ENCODE peak calls at places on chromosome 20, in four cellular contexts. Z is PC-9, O is GM23248, J is SK-N-SH. G is an unnamed sample. For H3K9me2, the result is how much of the 10 kb centered on the place peaks cover.

GRCh38 chr20:48793776-48794175 is 34.0 kb downstream of the PREX1 start:
- DNase-seq in Z (no peak), J (no peak), O (no peak), G (no peak)

GRCh38 chr20:4187147-4187546 is 171.8 kb upstream of the RNF24 start:
- DNase-seq in J (no peak), Z (no peak), O (no peak), G (no peak)

GRCh38 chr20:50690562-50690978 is 772 bp downstream of the RIPOR3 start:
- DNase-seq in J (no peak), Z (no peak), O (no peak), G (no peak)

GRCh38 chr20:25038591-25039015 is 19.3 kb downstream of the ACSS1 start:
- DNase-seq in O (no peak), J (no peak), Z (no peak), G (no peak)

GRCh38 chr20:58040447-58041290 is 187.8 kb downstream of the ANKRD60 start:
- DNase-seq in Z (no peak), O (no peak), J (no peak), G (no peak)

GRCh38 chr20:3323398-3323797 is 84.1 kb downstream of the DNAAF9 start:
- DNase-seq in J (no peak), O (peak), Z (peak), G (no peak)

GRCh38 chr20:50734730-50735679 is 3.6 kb downstream of the PARD6B start:
- DNase-seq in O (no peak), Z (no peak), J (no peak), G (no peak)

GRCh38 chr20:8755340-8756118 is 313.4 kb upstream of the PLCB4 start:
- DNase-seq in J (no peak), O (no peak), Z (no peak), G (no peak)

GRCh38 chr20:21719592-21720214 is 14.2 kb downstream of the PAX1 start:
- DNase-seq in J (peak), Z (peak), O (peak), G (peak)

GRCh38 chr20:2109425-2110210 is 8.0 kb downstream of the STK35 start:
- DNase-seq in J (no peak), O (peak), Z (no peak), G (peak)

GRCh38 chr20:23456873-23457272 is 4.2 kb upstream of the CST11 start:
- DNase-seq in O (no peak), J (no peak), Z (no peak), G (no peak)

GRCh38 chr20:33024609-33025317 is 6.7 kb upstream of the BPIFB6 start:
- DNase-seq in Z (no peak), J (no peak), O (no peak), G (no peak)

GRCh38 chr20:6533321-6533720 is 234.2 kb upstream of the BMP2 start:
- DNase-seq in O (peak), J (no peak), Z (no peak), G (peak)

GRCh38 chr20:37351689-37352610 is 6.0 kb downstream of the SRC start:
- DNase-seq in O (no peak), Z (no peak), J (peak), G (no peak)

GRCh38 chr20:11013801-11014200 is 340.0 kb upstream of the JAG1 start:
- DNase-seq in O (no peak), Z (no peak), J (no peak), G (no peak)

GRCh38 chr20:2652724-2653510 is 485 bp downstream of the NOP56 start:
- DNase-seq in O (peak), Z (no peak), J (peak), G (peak)

GRCh38 chr20:14055127-14055742 is 59.9 kb downstream of the MACROD2 start:
- DNase-seq in O (peak), J (peak), Z (peak), G (peak)

GRCh38 chr20:14510341-14510740 is 172.9 kb upstream of the FLRT3 start:
- DNase-seq in J (no peak), Z (no peak), O (no peak), G (no peak)

GRCh38 chr20:50056951-50057403 is 56.0 kb downstream of the UBE2V1 start:
- DNase-seq in O (no peak), Z (no peak), J (no peak), G (no peak)

GRCh38 chr20:45972500-45973183 is 639 bp upstream of the ZNF335 start:
- DNase-seq in O (peak), Z (no peak), J (no peak), G (no peak)

GRCh38 chr20:64149141-64149540 is 15.1 kb upstream of the MYT1 start:
- DNase-seq in J (no peak), O (no peak), Z (no peak), G (no peak)
- H3K4me3 ChIP-seq in J (no peak), O (no peak), Z (no peak), G (no peak)

GRCh38 chr20:35881676-35882075 is 72.6 kb downstream of the SCAND1 start:
- DNase-seq in O (no peak), Z (no peak), J (no peak), G (no peak)
- H3K27ac ChIP-seq in O (peak), Z (peak), J (peak), G (no peak)

GRCh38 chr20:34644951-34645350 is 31.9 kb downstream of the PIGU start:
- DNase-seq in Z (no peak), J (no peak), O (no peak), G (no peak)

GRCh38 chr20:34643919-34644318 is 33.0 kb downstream of the PIGU start:
- DNase-seq in Z (no peak), J (no peak), O (peak), G (no peak)

GRCh38 chr20:34639755-34640222 is 37.1 kb downstream of the PIGU start:
- DNase-seq in Z (peak), O (no peak), J (no peak), G (peak)

GRCh38 chr20:34644345-34644744 is 32.5 kb downstream of the PIGU start:
- DNase-seq in Z (no peak), O (no peak), J (no peak), G (no peak)

GRCh38 chr20:34642009-34642408 is 34.9 kb downstream of the PIGU start:
- DNase-seq in J (no peak), Z (no peak), O (no peak), G (no peak)
- H3K9me2 ChIP-seq in J (under half), Z (under half), O (under half), G (under half)

DNA sequence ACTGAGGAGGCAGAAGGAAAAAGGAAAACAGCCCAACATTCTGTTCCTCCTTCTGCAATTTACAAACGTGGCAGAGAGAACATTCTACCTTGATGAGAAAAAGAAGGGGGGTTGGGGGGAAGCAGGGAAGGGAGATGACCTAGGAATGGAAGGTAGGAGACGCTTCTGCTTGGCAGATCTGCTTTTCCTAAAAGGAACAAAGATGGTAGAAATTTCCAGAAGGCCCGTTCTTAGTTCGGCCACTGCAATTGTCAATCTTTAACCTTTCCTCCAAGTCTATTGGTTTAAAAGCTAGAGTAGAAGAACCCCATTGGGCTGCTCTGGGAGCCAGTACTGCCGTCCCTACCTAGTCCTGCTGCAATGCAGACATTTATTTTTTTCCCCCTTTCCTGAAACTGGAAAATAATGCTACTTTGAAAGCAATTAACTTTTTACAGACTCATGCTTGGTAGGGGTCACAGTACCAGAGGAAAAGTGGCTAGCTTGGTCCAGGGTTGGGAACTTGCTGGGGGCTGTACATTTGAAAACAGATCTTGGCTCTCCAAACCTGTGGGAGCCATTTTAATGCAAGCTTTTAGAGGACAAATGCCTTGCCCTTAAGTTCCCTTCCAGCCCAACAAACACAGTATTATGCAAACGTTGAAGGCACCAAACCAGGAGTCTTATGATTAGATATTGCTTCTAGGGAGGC is 2.7 kb downstream of the ZMYND8 start:
- DNase-seq in O (peak), Z (no peak), J (no peak), G (no peak)
- H3K4me3 ChIP-seq in O (peak), Z (peak), J (peak), G (peak)

DNA sequence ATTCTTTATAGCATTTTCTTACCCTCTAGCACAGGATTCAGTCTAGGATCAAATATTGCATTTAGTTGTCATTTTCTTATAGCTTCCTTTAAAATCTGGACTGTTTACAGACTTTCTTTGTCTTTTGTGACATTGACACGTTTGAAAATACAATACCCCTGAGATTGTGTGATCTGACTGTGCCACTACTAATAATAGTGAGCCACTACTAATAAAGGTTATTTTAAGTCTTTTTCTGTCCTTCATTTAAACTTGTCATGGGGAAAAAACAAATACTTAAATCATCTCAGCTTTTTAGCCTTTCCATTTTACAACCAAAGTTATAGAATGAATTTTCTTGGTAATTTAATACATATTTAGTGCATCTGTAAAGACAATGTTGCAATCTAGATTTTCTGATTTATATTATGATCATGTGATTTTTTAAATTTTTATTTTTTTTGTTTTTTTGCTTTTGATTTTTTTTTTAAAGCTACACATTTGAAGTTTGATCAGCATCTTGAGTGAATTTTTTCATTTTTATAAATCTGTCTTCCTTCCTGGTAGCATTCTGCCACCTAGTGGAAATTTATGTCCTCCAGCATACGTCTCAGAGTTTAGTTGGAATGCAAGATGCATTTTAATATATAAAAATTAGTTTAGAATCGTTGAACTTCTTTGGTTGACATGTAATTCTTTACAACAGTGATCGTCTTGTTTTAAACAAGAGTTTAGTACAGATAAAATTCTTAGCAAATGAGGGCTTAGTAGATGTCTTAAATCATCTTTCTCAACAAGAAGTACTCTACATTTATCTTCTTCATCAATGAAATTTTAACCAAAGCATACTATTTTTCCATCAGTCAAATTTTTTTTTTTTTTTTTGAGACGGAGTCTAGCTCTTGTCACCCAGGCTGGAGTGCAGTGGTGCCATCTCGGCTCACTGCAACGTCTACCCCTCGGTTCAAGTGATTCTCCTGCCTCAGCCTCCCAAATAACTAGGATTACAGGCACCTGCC is 119.4 kb downstream of the NCOA3 start:
- DNase-seq in O (peak), J (peak), Z (peak), G (peak)
- H3K27ac ChIP-seq in O (peak), J (peak), Z (peak), G (no peak)

GRCh38 chr20:63137851-63138415 is 78.0 kb downstream of the YTHDF1 start:
- DNase-seq in J (no peak), O (no peak), Z (no peak), G (no peak)

GRCh38 chr20:63139856-63140255 is 76.1 kb downstream of the YTHDF1 start:
- DNase-seq in Z (no peak), J (no peak), O (no peak), G (no peak)

GRCh38 chr20:63139369-63139768 is 76.6 kb downstream of the YTHDF1 start:
- DNase-seq in J (no peak), O (no peak), Z (no peak), G (no peak)

GRCh38 chr20:63140683-63141433 is 75.1 kb downstream of the YTHDF1 start:
- DNase-seq in J (no peak), Z (no peak), O (no peak), G (no peak)

GRCh38 chr20:63138855-63139341 is 77.0 kb downstream of the YTHDF1 start:
- DNase-seq in Z (no peak), J (no peak), O (no peak), G (no peak)
- H3K9me2 ChIP-seq in Z (under half), J (under half), O (under half), G (under half)

DNA sequence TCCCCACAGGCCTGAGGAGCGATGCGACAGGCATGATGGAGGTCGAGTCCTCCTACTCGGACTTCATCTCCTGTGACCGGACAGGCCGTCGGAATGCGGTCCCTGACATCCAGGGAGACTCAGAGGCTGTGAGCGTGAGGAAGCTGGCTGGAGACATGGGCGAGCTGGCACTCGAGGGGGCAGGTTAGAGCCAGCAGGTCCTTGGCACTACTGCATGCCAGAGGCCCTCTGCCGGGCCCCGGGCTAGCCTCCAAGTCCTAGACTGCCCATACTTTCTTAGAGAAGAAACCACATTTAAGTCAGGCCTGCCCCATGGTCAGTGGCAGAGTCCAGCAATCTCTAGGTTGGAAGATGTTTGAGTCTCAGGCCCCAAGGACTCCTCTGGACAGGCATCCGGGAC is 32.1 kb downstream of the PKIG start:
- DNase-seq in Z (no peak), J (no peak), O (no peak), G (no peak)
- H3K4me3 ChIP-seq in Z (no peak), J (no peak), O (no peak), G (no peak)

DNA sequence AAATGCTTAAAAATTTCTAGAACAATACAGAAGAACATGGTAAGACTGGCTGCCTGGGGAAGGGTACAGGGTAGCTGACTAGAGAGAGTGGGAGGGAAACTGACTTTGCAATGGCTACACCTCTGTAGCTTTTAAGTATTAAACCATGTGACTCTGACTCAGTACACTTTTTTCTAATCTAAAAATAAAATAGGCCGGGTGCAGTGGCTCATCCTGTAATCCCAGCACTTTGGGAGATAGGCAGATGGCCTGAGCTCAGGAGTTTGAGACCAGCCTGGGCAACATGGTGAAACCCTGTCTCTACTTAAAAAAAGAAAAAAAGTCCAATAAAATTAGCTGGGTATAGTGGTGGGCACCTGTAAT is 18.5 kb downstream of the ATP9A start:
- DNase-seq in Z (no peak), O (peak), J (no peak), G (no peak)
- H3K27ac ChIP-seq in Z (peak), O (peak), J (peak), G (peak)

DNA sequence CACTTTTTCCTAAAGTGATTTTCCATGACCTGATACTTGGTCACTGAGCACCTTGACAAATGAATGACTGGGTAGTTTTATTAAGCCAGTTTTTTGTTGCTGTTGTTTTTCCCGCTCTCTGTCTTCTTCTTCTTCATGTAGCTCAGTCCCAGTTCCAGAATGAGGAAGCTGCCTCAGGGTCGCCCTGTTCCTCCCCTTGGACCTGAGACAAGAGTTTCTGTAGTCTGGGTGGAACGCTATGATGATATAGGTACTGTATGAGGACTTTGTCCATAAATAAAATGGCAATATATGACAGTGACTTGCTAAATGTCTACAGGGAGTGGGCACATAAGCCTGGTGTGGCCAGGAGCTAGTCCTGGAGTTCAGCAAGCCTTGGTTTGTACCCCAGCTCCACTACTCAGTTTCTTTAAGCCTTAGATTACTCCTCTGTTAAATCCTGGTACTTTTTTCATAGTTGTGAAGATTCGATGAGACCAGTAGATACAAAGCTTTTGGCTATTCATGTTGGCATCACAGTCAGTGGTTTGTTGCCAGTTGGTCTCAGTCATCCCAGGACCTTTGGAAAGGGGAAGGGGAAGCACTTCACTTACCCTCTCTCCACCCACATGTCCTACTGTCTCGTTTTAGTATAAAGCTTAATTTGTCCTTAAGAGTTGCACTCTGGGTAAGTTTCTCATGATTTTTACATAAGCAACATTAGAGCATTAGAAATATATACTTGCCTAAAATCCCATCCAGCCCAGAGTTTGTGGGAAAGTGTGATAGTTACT is 11.1 kb upstream of the ADIG start:
- DNase-seq in Z (no peak), J (no peak), O (no peak), G (no peak)
- H3K9me2 ChIP-seq in Z (under half), J (under half), O (under half), G (under half)

G was measured in hepatocyte.